ENCODE peak calls at places on chromosomes 12 and 14, in ten cellular contexts. One of them, this sample, is unnamed.

GRCh38 chr14:100679707-100680438 is 46.8 kb upstream of the DLK1 start:
- DNase-seq in ovary: peak; percentile 88
- DNase-seq in upper lobe of left lung: no peak
- DNase-seq in HepG2: peak; percentile 83
- DNase-seq in GM12878: no peak
- DNase-seq in transverse colon: no peak
- DNase-seq in K562: no peak
- DNase-seq in stomach: no peak
- DNase-seq in tibial nerve: peak; percentile 46
- DNase-seq in SK-N-SH: no peak
- DNase-seq in this sample: peak; percentile 86

GRCh38 chr12:128830505-128830893 is 6.7 kb upstream of the SLC15A4 start:
- DNase-seq in K562: no peak
- DNase-seq in HepG2: no peak
- DNase-seq in upper lobe of left lung: no peak
- DNase-seq in GM12878: peak; percentile 94
- DNase-seq in tibial nerve: no peak
- DNase-seq in SK-N-SH: no peak
- DNase-seq in transverse colon: no peak
- DNase-seq in ovary: no peak
- DNase-seq in stomach: no peak
- DNase-seq in this sample: peak; percentile 12

GRCh38 chr12:130026608-130027176 is 122.9 kb upstream of the TMEM132D start:
- DNase-seq in K562: peak; percentile 41
- DNase-seq in ovary: no peak
- DNase-seq in tibial nerve: peak; percentile 11
- DNase-seq in upper lobe of left lung: no peak
- DNase-seq in HepG2: peak; percentile 21
- DNase-seq in transverse colon: peak; percentile 27
- DNase-seq in SK-N-SH: peak; percentile 67
- DNase-seq in GM12878: no peak
- DNase-seq in stomach: peak; percentile 35
- DNase-seq in this sample: no peak

GRCh38 chr14:104184506-104184905 is 46.1 kb downstream of the KIF26A start:
- DNase-seq in SK-N-SH: peak; percentile 85
- DNase-seq in stomach: no peak
- DNase-seq in upper lobe of left lung: no peak
- DNase-seq in GM12878: no peak
- DNase-seq in transverse colon: no peak
- DNase-seq in K562: no peak
- DNase-seq in tibial nerve: no peak
- DNase-seq in HepG2: no peak
- DNase-seq in ovary: no peak
- DNase-seq in this sample: no peak

GRCh38 chr12:121942145-121942718 is 23.8 kb downstream of the CFAP251 start:
- DNase-seq in ovary: no peak
- DNase-seq in tibial nerve: no peak
- DNase-seq in stomach: no peak
- DNase-seq in SK-N-SH: no peak
- DNase-seq in GM12878: no peak
- DNase-seq in transverse colon: no peak
- DNase-seq in K562: no peak
- DNase-seq in upper lobe of left lung: no peak
- DNase-seq in HepG2: no peak
- DNase-seq in this sample: no peak

GRCh38 chr12:132153501-132154340 is 9.5 kb downstream of the NOC4L start:
- DNase-seq in ovary: peak; percentile 73
- DNase-seq in transverse colon: peak; percentile 65
- DNase-seq in tibial nerve: peak; percentile 31
- DNase-seq in SK-N-SH: peak; percentile 95
- DNase-seq in GM12878: peak; percentile 8
- DNase-seq in stomach: peak; percentile 68
- DNase-seq in HepG2: peak; percentile 63
- DNase-seq in K562: peak; percentile 58
- DNase-seq in upper lobe of left lung: peak; percentile 67
- DNase-seq in this sample: peak; percentile 82

GRCh38 chr12:46372852-46373302 is 304 bp upstream of the SLC38A2 start:
- DNase-seq in upper lobe of left lung: no peak
- DNase-seq in stomach: no peak
- DNase-seq in GM12878: no peak
- DNase-seq in transverse colon: no peak
- DNase-seq in SK-N-SH: peak; percentile 98
- DNase-seq in ovary: no peak
- DNase-seq in tibial nerve: peak; percentile 95
- DNase-seq in K562: peak; percentile 96
- DNase-seq in HepG2: no peak
- DNase-seq in this sample: no peak

GRCh38 chr12:57058454-57058853 is 8.5 kb upstream of the MYO1A start:
- DNase-seq in upper lobe of left lung: no peak
- DNase-seq in tibial nerve: no peak
- DNase-seq in ovary: no peak
- DNase-seq in SK-N-SH: no peak
- DNase-seq in stomach: no peak
- DNase-seq in HepG2: no peak
- DNase-seq in GM12878: peak; percentile 20
- DNase-seq in K562: no peak
- DNase-seq in transverse colon: no peak
- DNase-seq in this sample: no peak

GRCh38 chr14:90518941-90519256 is 122.1 kb downstream of the CALM1 start:
- DNase-seq in K562: peak; percentile 65
- DNase-seq in tibial nerve: no peak
- DNase-seq in stomach: peak; percentile 51
- DNase-seq in upper lobe of left lung: no peak
- DNase-seq in transverse colon: peak; percentile 54
- DNase-seq in ovary: no peak
- DNase-seq in GM12878: no peak
- DNase-seq in HepG2: peak; percentile 53
- DNase-seq in SK-N-SH: no peak
- DNase-seq in this sample: no peak

GRCh38 chr14:99670361-99671229 is 13.5 kb upstream of the CYP46A1 start:
- DNase-seq in HepG2: no peak
- DNase-seq in stomach: no peak
- DNase-seq in ovary: no peak
- DNase-seq in transverse colon: no peak
- DNase-seq in K562: no peak
- DNase-seq in tibial nerve: no peak
- DNase-seq in SK-N-SH: no peak
- DNase-seq in GM12878: no peak
- DNase-seq in upper lobe of left lung: no peak
- DNase-seq in this sample: no peak

GRCh38 chr14:24194186-24194872 is 912 bp downstream of the TM9SF1 start:
- DNase-seq in tibial nerve: no peak
- DNase-seq in transverse colon: no peak
- DNase-seq in upper lobe of left lung: no peak
- DNase-seq in HepG2: no peak
- DNase-seq in stomach: no peak
- DNase-seq in SK-N-SH: no peak
- DNase-seq in K562: no peak
- DNase-seq in GM12878: no peak
- DNase-seq in ovary: no peak
- DNase-seq in this sample: no peak

GRCh38 chr14:103061482-103061976 is 4.2 kb upstream of the CDC42BPB start:
- DNase-seq in HepG2: no peak
- DNase-seq in transverse colon: no peak
- DNase-seq in stomach: no peak
- DNase-seq in SK-N-SH: no peak
- DNase-seq in tibial nerve: no peak
- DNase-seq in K562: no peak
- DNase-seq in upper lobe of left lung: no peak
- DNase-seq in ovary: no peak
- DNase-seq in GM12878: no peak
- DNase-seq in this sample: peak; percentile 33

DNA sequence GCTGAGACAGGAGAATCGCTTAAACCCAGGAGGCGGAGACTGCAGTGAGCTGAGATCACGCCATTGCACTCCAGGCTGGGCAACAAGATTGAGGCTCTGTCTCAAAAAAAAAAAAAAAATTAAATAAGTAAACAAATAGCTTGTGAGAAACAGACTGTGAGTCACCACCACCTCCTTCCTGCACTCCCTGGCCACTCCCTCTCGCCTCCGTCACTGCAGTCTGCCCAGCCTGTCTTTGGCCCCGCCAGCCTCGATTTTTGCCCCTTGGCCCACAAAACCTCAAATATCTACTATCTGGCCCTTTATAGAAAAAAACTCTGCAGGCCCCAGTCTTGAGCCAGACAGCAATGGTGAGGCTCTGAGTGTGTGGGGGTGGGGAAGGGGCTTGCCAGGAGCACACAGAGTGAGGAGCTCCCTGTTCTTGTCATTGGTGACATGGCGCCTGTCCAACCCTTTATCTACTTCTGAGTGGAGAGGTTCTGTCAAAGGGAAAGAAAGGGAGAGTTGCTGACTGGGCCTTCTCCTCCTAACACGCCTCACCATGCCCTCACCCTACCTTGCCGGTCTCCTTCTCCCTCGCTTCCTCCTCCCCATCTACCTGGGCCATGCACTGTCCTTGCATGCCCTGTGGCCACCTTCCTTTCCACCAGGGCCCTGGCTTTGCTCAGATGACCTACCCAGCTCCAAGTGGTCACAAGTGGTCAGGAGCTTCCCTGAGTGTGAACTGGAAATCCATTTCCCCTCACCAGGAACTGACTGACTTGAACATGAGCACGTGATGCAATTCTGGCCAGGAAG is 22.1 kb downstream of the LGMN start:
- DNase-seq in transverse colon: peak; percentile 88
- DNase-seq in HepG2: no peak
- DNase-seq in ovary: no peak
- DNase-seq in stomach: peak; percentile 82
- DNase-seq in SK-N-SH: no peak
- DNase-seq in tibial nerve: no peak
- DNase-seq in GM12878: no peak
- DNase-seq in K562: peak; percentile 45
- DNase-seq in upper lobe of left lung: peak; percentile 93
- DNase-seq in this sample: peak; percentile 83
- H3K4me1 ChIP-seq in transverse colon: peaks cover 47% of the 10 kb centered on the region
- H3K4me1 ChIP-seq in HepG2: peaks cover 36% of the 10 kb centered on the region
- H3K4me1 ChIP-seq in ovary: no peaks in the 10 kb centered on the region
- H3K4me1 ChIP-seq in stomach: peaks cover 28% of the 10 kb centered on the region
- H3K4me1 ChIP-seq in SK-N-SH: no peaks in the 10 kb centered on the region
- H3K4me1 ChIP-seq in tibial nerve: no peaks in the 10 kb centered on the region
- H3K4me1 ChIP-seq in GM12878: peaks cover 17% of the 10 kb centered on the region
- H3K4me1 ChIP-seq in K562: peaks cover 7% of the 10 kb centered on the region
- H3K4me1 ChIP-seq in upper lobe of left lung: peaks cover 26% of the 10 kb centered on the region
- H3K4me1 ChIP-seq in this sample: peaks cover 75% of the 10 kb centered on the region

GRCh38 chr12:52772727-52773126 is 4.4 kb downstream of the KRT76 start:
- DNase-seq in HepG2: no peak
- DNase-seq in K562: no peak
- DNase-seq in GM12878: no peak
- DNase-seq in SK-N-SH: no peak
- DNase-seq in ovary: no peak
- DNase-seq in transverse colon: no peak
- DNase-seq in stomach: no peak
- DNase-seq in upper lobe of left lung: no peak
- DNase-seq in tibial nerve: no peak
- DNase-seq in this sample: no peak

GRCh38 chr12:52776435-52776834 is 710 bp downstream of the KRT76 start:
- DNase-seq in upper lobe of left lung: no peak
- DNase-seq in HepG2: no peak
- DNase-seq in transverse colon: no peak
- DNase-seq in SK-N-SH: no peak
- DNase-seq in GM12878: no peak
- DNase-seq in K562: no peak
- DNase-seq in stomach: no peak
- DNase-seq in tibial nerve: no peak
- DNase-seq in ovary: no peak
- DNase-seq in this sample: no peak

GRCh38 chr12:52772188-52772587 is 5.0 kb downstream of the KRT76 start:
- DNase-seq in K562: no peak
- DNase-seq in tibial nerve: no peak
- DNase-seq in GM12878: no peak
- DNase-seq in SK-N-SH: no peak
- DNase-seq in ovary: no peak
- DNase-seq in HepG2: no peak
- DNase-seq in stomach: no peak
- DNase-seq in transverse colon: no peak
- DNase-seq in upper lobe of left lung: no peak
- DNase-seq in this sample: no peak

GRCh38 chr12:52776913-52777395 is at the start of gene KRT76:
- DNase-seq in HepG2: no peak
- DNase-seq in tibial nerve: no peak
- DNase-seq in SK-N-SH: no peak
- DNase-seq in K562: no peak
- DNase-seq in stomach: no peak
- DNase-seq in upper lobe of left lung: no peak
- DNase-seq in transverse colon: no peak
- DNase-seq in GM12878: no peak
- DNase-seq in ovary: no peak
- DNase-seq in this sample: no peak

GRCh38 chr12:52774629-52775250 is 2.4 kb downstream of the KRT76 start:
- DNase-seq in HepG2: no peak
- DNase-seq in transverse colon: no peak
- DNase-seq in upper lobe of left lung: no peak
- DNase-seq in SK-N-SH: no peak
- DNase-seq in tibial nerve: no peak
- DNase-seq in ovary: no peak
- DNase-seq in K562: no peak
- DNase-seq in stomach: no peak
- DNase-seq in GM12878: no peak
- DNase-seq in this sample: no peak
- H3K27me3 ChIP-seq in HepG2: peaks cover 26% of the 10 kb centered on the region
- H3K27me3 ChIP-seq in transverse colon: no peaks in the 10 kb centered on the region
- H3K27me3 ChIP-seq in upper lobe of left lung: no peaks in the 10 kb centered on the region
- H3K27me3 ChIP-seq in SK-N-SH: peaks cover 54% of the 10 kb centered on the region
- H3K27me3 ChIP-seq in tibial nerve: no peaks in the 10 kb centered on the region
- H3K27me3 ChIP-seq in ovary: no peaks in the 10 kb centered on the region
- H3K27me3 ChIP-seq in K562: peaks cover 76% of the 10 kb centered on the region
- H3K27me3 ChIP-seq in stomach: no peaks in the 10 kb centered on the region
- H3K27me3 ChIP-seq in GM12878: no peaks in the 10 kb centered on the region
- H3K27me3 ChIP-seq in this sample: no peaks in the 10 kb centered on the region

DNA sequence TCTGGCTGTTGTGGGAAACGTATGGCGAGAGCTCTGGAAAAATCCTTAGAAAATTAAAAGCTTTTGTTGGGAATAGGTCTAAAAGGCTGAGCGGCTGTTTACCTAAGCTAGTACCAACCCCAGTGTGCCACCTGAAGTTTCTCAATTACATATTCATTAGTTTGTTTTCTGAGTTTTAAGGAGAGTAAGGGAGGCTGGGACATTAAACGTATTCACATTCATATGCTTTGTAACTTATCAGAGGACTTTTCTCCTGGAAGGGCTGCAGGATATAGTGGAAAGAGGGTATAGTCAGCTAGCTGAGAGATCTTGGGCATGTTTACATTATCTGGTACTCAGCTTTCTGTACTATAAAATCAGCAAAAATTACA is 1.5 kb upstream of the PAWR start:
- DNase-seq in tibial nerve: no peak
- DNase-seq in GM12878: no peak
- DNase-seq in transverse colon: no peak
- DNase-seq in K562: no peak
- DNase-seq in stomach: no peak
- DNase-seq in ovary: no peak
- DNase-seq in SK-N-SH: no peak
- DNase-seq in upper lobe of left lung: no peak
- DNase-seq in HepG2: no peak
- DNase-seq in this sample: no peak
- TF ChIP-seq EP300 in tibial nerve: no peak
- TF ChIP-seq EP300 in GM12878: no peak
- TF ChIP-seq EP300 in transverse colon: no peak
- TF ChIP-seq EP300 in K562: no peak
- TF ChIP-seq EP300 in stomach: no peak
- TF ChIP-seq EP300 in ovary: no peak
- TF ChIP-seq EP300 in SK-N-SH: no peak
- TF ChIP-seq EP300 in upper lobe of left lung: no peak
- TF ChIP-seq EP300 in HepG2: no peak
- TF ChIP-seq EP300 in this sample: no peak

GRCh38 chr14:69049675-69050074 is 70.6 kb upstream of the ACTN1 start:
- DNase-seq in upper lobe of left lung: no peak
- DNase-seq in GM12878: no peak
- DNase-seq in tibial nerve: peak; percentile 79
- DNase-seq in K562: no peak
- DNase-seq in transverse colon: no peak
- DNase-seq in SK-N-SH: no peak
- DNase-seq in stomach: no peak
- DNase-seq in HepG2: peak; percentile 29
- DNase-seq in ovary: peak; percentile 42
- DNase-seq in this sample: peak; percentile 78
- H3K4me1 ChIP-seq in upper lobe of left lung: peaks cover 65% of the 10 kb centered on the region
- H3K4me1 ChIP-seq in GM12878: no peaks in the 10 kb centered on the region
- H3K4me1 ChIP-seq in tibial nerve: no peaks in the 10 kb centered on the region
- H3K4me1 ChIP-seq in K562: no peaks in the 10 kb centered on the region
- H3K4me1 ChIP-seq in transverse colon: peaks cover 57% of the 10 kb centered on the region
- H3K4me1 ChIP-seq in SK-N-SH: peaks cover 19% of the 10 kb centered on the region
- H3K4me1 ChIP-seq in stomach: peaks cover 44% of the 10 kb centered on the region
- H3K4me1 ChIP-seq in HepG2: peaks cover 23% of the 10 kb centered on the region
- H3K4me1 ChIP-seq in ovary: peaks cover 43% of the 10 kb centered on the region
- H3K4me1 ChIP-seq in this sample: peaks cover 66% of the 10 kb centered on the region

This sample was measured in sigmoid colon.